ENCODE peak calls at places on chromosomes 11 and 22, in ten cellular contexts. One of them, this sample, is unnamed.

GRCh38 chr11:117159892-117160291 is 15.8 kb downstream of the PAFAH1B2 start:
- DNase-seq in nucleus accumbens: no peak
- DNase-seq in fibroblast of the conjunctiva: no peak
- DNase-seq in activated CD4-positive, alpha-beta memory T cell treated with anti-CD3 and anti-CD28 coated beads for 36 hours: no peak
- DNase-seq in kidney tubule cell: no peak
- DNase-seq in fibroblast of the aortic adventitia: no peak
- DNase-seq in CD8-positive, alpha-beta T cell: no peak
- DNase-seq in foreskin fibroblast: no peak
- DNase-seq in DMS 273 treated with DMSO at 0.1 percent for 48 hours: no peak
- DNase-seq in RWPE1: no peak
- DNase-seq in this sample: no peak

GRCh38 chr11:57761301-57762234 is at the start of gene CTNND1:
- DNase-seq in foreskin fibroblast: peak; percentile 97
- DNase-seq in fibroblast of the aortic adventitia: peak; percentile 99
- DNase-seq in fibroblast of the conjunctiva: peak; percentile 98
- DNase-seq in RWPE1: peak; percentile 100
- DNase-seq in kidney tubule cell: peak; percentile 98
- DNase-seq in CD8-positive, alpha-beta T cell: no peak
- DNase-seq in activated CD4-positive, alpha-beta memory T cell treated with anti-CD3 and anti-CD28 coated beads for 36 hours: no peak
- DNase-seq in nucleus accumbens: peak; percentile 80
- DNase-seq in DMS 273 treated with DMSO at 0.1 percent for 48 hours: peak; percentile 79
- DNase-seq in this sample: peak; percentile 99

GRCh38 chr11:70727899-70728620 is 329.7 kb downstream of the CTTN start:
- DNase-seq in foreskin fibroblast: no peak
- DNase-seq in kidney tubule cell: no peak
- DNase-seq in nucleus accumbens: no peak
- DNase-seq in CD8-positive, alpha-beta T cell: no peak
- DNase-seq in DMS 273 treated with DMSO at 0.1 percent for 48 hours: no peak
- DNase-seq in fibroblast of the conjunctiva: no peak
- DNase-seq in fibroblast of the aortic adventitia: no peak
- DNase-seq in RWPE1: no peak
- DNase-seq in activated CD4-positive, alpha-beta memory T cell treated with anti-CD3 and anti-CD28 coated beads for 36 hours: no peak
- DNase-seq in this sample: no peak

GRCh38 chr11:95229199-95230053 is 1.6 kb downstream of the SESN3 start:
- DNase-seq in nucleus accumbens: no peak
- DNase-seq in kidney tubule cell: no peak
- DNase-seq in CD8-positive, alpha-beta T cell: no peak
- DNase-seq in fibroblast of the conjunctiva: no peak
- DNase-seq in DMS 273 treated with DMSO at 0.1 percent for 48 hours: no peak
- DNase-seq in RWPE1: no peak
- DNase-seq in foreskin fibroblast: peak; percentile 63
- DNase-seq in activated CD4-positive, alpha-beta memory T cell treated with anti-CD3 and anti-CD28 coated beads for 36 hours: peak; percentile 29
- DNase-seq in fibroblast of the aortic adventitia: peak; percentile 53
- DNase-seq in this sample: peak; percentile 56

GRCh38 chr11:113992459-113993105 is 17.7 kb downstream of the HTR3A start:
- DNase-seq in kidney tubule cell: no peak
- DNase-seq in RWPE1: no peak
- DNase-seq in foreskin fibroblast: no peak
- DNase-seq in fibroblast of the conjunctiva: no peak
- DNase-seq in fibroblast of the aortic adventitia: no peak
- DNase-seq in activated CD4-positive, alpha-beta memory T cell treated with anti-CD3 and anti-CD28 coated beads for 36 hours: no peak
- DNase-seq in DMS 273 treated with DMSO at 0.1 percent for 48 hours: no peak
- DNase-seq in nucleus accumbens: no peak
- DNase-seq in CD8-positive, alpha-beta T cell: no peak
- DNase-seq in this sample: no peak

GRCh38 chr11:120273432-120273831 is 33.5 kb downstream of the POU2F3 start:
- DNase-seq in foreskin fibroblast: peak; percentile 37
- DNase-seq in fibroblast of the aortic adventitia: peak; percentile 14
- DNase-seq in fibroblast of the conjunctiva: no peak
- DNase-seq in DMS 273 treated with DMSO at 0.1 percent for 48 hours: no peak
- DNase-seq in CD8-positive, alpha-beta T cell: no peak
- DNase-seq in nucleus accumbens: no peak
- DNase-seq in kidney tubule cell: peak; percentile 91
- DNase-seq in activated CD4-positive, alpha-beta memory T cell treated with anti-CD3 and anti-CD28 coated beads for 36 hours: no peak
- DNase-seq in RWPE1: no peak
- DNase-seq in this sample: no peak

GRCh38 chr22:37329239-37330140 is 47.2 kb downstream of the CYTH4 start:
- DNase-seq in foreskin fibroblast: peak; percentile 84
- DNase-seq in fibroblast of the aortic adventitia: no peak
- DNase-seq in activated CD4-positive, alpha-beta memory T cell treated with anti-CD3 and anti-CD28 coated beads for 36 hours: no peak
- DNase-seq in nucleus accumbens: no peak
- DNase-seq in DMS 273 treated with DMSO at 0.1 percent for 48 hours: no peak
- DNase-seq in fibroblast of the conjunctiva: no peak
- DNase-seq in kidney tubule cell: peak; percentile 84
- DNase-seq in RWPE1: no peak
- DNase-seq in CD8-positive, alpha-beta T cell: no peak
- DNase-seq in this sample: no peak

GRCh38 chr22:32644252-32645100 is 157.0 kb upstream of the TIMP3 start:
- DNase-seq in activated CD4-positive, alpha-beta memory T cell treated with anti-CD3 and anti-CD28 coated beads for 36 hours: peak; percentile 37
- DNase-seq in fibroblast of the aortic adventitia: peak; percentile 14
- DNase-seq in DMS 273 treated with DMSO at 0.1 percent for 48 hours: no peak
- DNase-seq in foreskin fibroblast: no peak
- DNase-seq in fibroblast of the conjunctiva: no peak
- DNase-seq in CD8-positive, alpha-beta T cell: no peak
- DNase-seq in kidney tubule cell: peak; percentile 87
- DNase-seq in RWPE1: peak; percentile 82
- DNase-seq in nucleus accumbens: no peak
- DNase-seq in this sample: peak; percentile 78

GRCh38 chr11:28142724-28143123 is 34.5 kb downstream of the METTL15 start:
- DNase-seq in fibroblast of the conjunctiva: no peak
- DNase-seq in kidney tubule cell: no peak
- DNase-seq in RWPE1: no peak
- DNase-seq in DMS 273 treated with DMSO at 0.1 percent for 48 hours: no peak
- DNase-seq in nucleus accumbens: no peak
- DNase-seq in fibroblast of the aortic adventitia: no peak
- DNase-seq in foreskin fibroblast: no peak
- DNase-seq in activated CD4-positive, alpha-beta memory T cell treated with anti-CD3 and anti-CD28 coated beads for 36 hours: no peak
- DNase-seq in CD8-positive, alpha-beta T cell: no peak
- DNase-seq in this sample: no peak

GRCh38 chr11:69209038-69209350 is 53.3 kb downstream of the SMIM38 start:
- DNase-seq in CD8-positive, alpha-beta T cell: no peak
- DNase-seq in kidney tubule cell: no peak
- DNase-seq in foreskin fibroblast: no peak
- DNase-seq in RWPE1: no peak
- DNase-seq in nucleus accumbens: no peak
- DNase-seq in DMS 273 treated with DMSO at 0.1 percent for 48 hours: no peak
- DNase-seq in activated CD4-positive, alpha-beta memory T cell treated with anti-CD3 and anti-CD28 coated beads for 36 hours: no peak
- DNase-seq in fibroblast of the conjunctiva: no peak
- DNase-seq in fibroblast of the aortic adventitia: no peak
- DNase-seq in this sample: no peak

GRCh38 chr11:46380340-46381045 is 976 bp upstream of the MDK start:
- DNase-seq in RWPE1: peak; percentile 67
- DNase-seq in CD8-positive, alpha-beta T cell: peak; percentile 55
- DNase-seq in nucleus accumbens: peak; percentile 60
- DNase-seq in fibroblast of the conjunctiva: no peak
- DNase-seq in DMS 273 treated with DMSO at 0.1 percent for 48 hours: no peak
- DNase-seq in kidney tubule cell: no peak
- DNase-seq in activated CD4-positive, alpha-beta memory T cell treated with anti-CD3 and anti-CD28 coated beads for 36 hours: peak; percentile 88
- DNase-seq in fibroblast of the aortic adventitia: no peak
- DNase-seq in foreskin fibroblast: peak; percentile 46
- DNase-seq in this sample: no peak

This sample was measured in choroid plexus epithelial cell.